ENCODE peak calls at places on chromosome 12, in four cellular contexts. Q is NT2/D1; M is CD8-positive, alpha-beta memory T cell; E is body of pancreas. F is an unnamed sample.

GRCh38 chr12:15558915-15559528 is 230.2 kb downstream of the EPS8 start:
- DNase-seq in Q (no peak), M (no peak), E (no peak), F (no peak)

GRCh38 chr12:107539196-107539939 is 146.2 kb upstream of the PWP1 start:
- DNase-seq in Q (no peak), M (no peak), E (no peak), F (no peak)

GRCh38 chr12:116903818-116904217 is 6.9 kb upstream of the FBXW8 start:
- DNase-seq in Q (no peak), M (no peak), E (no peak), F (no peak)

GRCh38 chr12:57868870-57869609 is 22.5 kb upstream of the CTDSP2 start:
- DNase-seq in Q (no peak), M (no peak), E (no peak), F (peak; percentile 60)

GRCh38 chr12:24307153-24307552 is 357.7 kb upstream of the SOX5 start:
- DNase-seq in Q (no peak), M (no peak), E (no peak), F (no peak)

GRCh38 chr12:124490584-124491305 is 76.7 kb downstream of the NCOR2 start:
- DNase-seq in Q (no peak), M (no peak), E (peak; percentile 97), F (no peak)

GRCh38 chr12:132886529-132887477 is 602 bp downstream of the CHFR start:
- DNase-seq in Q (no peak), M (no peak), E (peak; percentile 16), F (no peak)

GRCh38 chr12:57093412-57094193 is 4.7 kb downstream of the NAB2 start:
- DNase-seq in Q (no peak), M (peak; percentile 54), E (peak; percentile 49), F (no peak)

GRCh38 chr12:12901158-12901791 is 9.9 kb downstream of the GPRC5A start:
- DNase-seq in Q (no peak), M (no peak), E (no peak), F (no peak)

GRCh38 chr12:16681196-16681595 is 75.2 kb upstream of the LMO3 start:
- DNase-seq in Q (no peak), M (no peak), E (no peak), F (no peak)

GRCh38 chr12:112297188-112297587 is 85.0 kb downstream of the HECTD4 start:
- DNase-seq in Q (no peak), M (no peak), E (no peak), F (no peak)

GRCh38 chr12:23959826-23960225 is 10.4 kb upstream of the SOX5 start:
- DNase-seq in Q (no peak), M (no peak), E (no peak), F (no peak)

DNA sequence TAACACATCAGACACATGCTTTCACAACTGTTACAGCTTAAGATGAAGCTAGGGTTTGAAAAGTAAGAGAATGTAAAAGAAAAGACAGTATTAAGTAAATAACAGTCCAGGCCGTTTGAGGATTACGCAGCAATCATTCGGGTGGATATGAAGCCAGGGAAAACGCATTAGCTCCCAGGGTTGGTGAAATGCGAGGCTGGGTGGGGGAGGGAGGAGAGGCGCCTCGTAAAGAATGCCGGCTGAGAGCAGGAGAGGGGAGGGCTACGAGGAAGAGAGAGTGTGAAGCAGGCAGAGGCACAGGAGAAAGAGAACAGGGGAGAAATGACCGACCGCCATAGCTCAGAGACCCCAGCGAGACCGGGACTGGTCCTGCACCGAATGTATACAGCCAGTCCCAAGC is 73.0 kb downstream of the IQSEC3 start:
- DNase-seq in Q (peak; percentile 82), M (no peak), E (no peak), F (no peak)
- H3K4me3 ChIP-seq in Q (no peak overlapping the region), M (no peak overlapping the region), E (no peak overlapping the region), F (no peak overlapping the region)

GRCh38 chr12:1918875-1919236 is 404 bp upstream of the CACNA2D4 start:
- DNase-seq in Q (no peak), M (no peak), E (no peak), F (no peak)
- H3K4me3 ChIP-seq in Q (no peak overlapping the region), M (no peak overlapping the region), E (no peak overlapping the region), F (no peak overlapping the region)

DNA sequence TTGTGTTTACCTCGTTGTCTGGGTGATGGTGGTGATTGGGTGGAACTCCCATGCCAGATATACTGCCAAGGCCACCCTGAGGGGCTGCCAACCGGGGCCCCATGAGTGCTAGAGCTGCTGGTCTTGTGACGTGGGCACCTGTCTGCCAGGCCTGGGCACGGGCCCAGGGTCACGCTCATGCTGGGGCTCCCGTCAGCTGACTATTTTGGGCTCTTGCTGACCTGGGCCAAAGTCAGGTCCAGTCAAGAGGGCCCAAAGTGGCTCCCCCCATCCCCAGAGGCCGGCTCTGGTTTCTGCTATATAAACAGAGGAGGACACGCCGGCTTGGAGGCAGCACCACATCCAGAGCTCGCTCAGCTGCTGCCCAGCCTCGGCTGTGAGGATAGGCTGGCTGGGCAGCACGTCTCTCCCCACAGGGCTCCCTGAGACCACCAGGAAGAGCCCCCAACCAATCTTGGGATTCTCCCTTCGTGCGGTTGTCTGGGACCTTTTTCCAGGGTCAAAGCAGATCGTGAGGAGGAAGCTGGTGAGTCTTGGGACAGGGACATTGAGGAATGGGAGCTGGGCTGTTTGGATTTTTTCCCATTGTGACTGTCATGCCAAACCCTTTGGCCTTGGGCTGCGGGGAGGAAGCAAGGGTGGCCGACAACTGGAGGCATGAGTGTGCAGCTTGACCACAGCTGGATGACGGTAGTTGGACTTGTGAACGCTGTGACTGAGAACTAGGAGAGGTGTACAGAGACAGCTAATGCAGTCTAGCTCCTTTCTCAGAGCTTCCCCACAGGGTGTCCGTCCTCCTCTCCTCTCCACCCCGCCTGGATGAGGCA is 7.6 kb upstream of the NR4A1 start:
- DNase-seq in Q (no peak), M (no peak), E (peak; percentile 83), F (no peak)
- H3K4me3 ChIP-seq in Q (no peak overlapping the region), M (no peak overlapping the region), E (no peak overlapping the region), F (no peak overlapping the region)

DNA sequence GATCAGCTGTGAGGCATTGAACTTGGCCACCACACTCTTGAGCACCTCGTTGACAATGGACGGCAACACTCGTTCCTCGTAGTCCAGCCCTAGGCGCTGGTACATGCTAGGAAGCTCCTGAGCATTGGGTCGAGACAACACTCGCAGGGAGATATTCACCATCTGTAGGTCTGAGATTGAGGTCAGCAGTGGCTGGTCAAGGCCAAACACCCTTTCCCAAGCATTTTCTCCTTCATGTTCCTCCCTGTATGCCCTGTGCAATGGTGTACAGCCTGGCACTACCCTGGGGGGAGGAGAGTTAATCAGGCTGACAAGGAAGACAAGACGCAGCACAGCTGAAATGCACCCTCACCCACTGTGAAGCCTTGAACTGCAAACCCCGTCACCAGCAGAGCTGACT is 2.0 kb downstream of the PHB2 start:
- DNase-seq in Q (no peak), M (no peak), E (no peak), F (no peak)
- H3K4me3 ChIP-seq in Q (no peak overlapping the region), M (no peak overlapping the region), E (no peak overlapping the region), F (no peak overlapping the region)

GRCh38 chr12:70643927-70644326 is 6.7 kb upstream of the PTPRB start:
- DNase-seq in Q (no peak), M (no peak), E (no peak), F (no peak)

GRCh38 chr12:70644836-70645235 is 7.6 kb upstream of the PTPRB start:
- DNase-seq in Q (no peak), M (no peak), E (no peak), F (no peak)

GRCh38 chr12:70646850-70647249 is 9.6 kb upstream of the PTPRB start:
- DNase-seq in Q (no peak), M (no peak), E (no peak), F (no peak)

GRCh38 chr12:70648191-70648590 is 11.0 kb upstream of the PTPRB start:
- DNase-seq in Q (no peak), M (no peak), E (no peak), F (no peak)

DNA sequence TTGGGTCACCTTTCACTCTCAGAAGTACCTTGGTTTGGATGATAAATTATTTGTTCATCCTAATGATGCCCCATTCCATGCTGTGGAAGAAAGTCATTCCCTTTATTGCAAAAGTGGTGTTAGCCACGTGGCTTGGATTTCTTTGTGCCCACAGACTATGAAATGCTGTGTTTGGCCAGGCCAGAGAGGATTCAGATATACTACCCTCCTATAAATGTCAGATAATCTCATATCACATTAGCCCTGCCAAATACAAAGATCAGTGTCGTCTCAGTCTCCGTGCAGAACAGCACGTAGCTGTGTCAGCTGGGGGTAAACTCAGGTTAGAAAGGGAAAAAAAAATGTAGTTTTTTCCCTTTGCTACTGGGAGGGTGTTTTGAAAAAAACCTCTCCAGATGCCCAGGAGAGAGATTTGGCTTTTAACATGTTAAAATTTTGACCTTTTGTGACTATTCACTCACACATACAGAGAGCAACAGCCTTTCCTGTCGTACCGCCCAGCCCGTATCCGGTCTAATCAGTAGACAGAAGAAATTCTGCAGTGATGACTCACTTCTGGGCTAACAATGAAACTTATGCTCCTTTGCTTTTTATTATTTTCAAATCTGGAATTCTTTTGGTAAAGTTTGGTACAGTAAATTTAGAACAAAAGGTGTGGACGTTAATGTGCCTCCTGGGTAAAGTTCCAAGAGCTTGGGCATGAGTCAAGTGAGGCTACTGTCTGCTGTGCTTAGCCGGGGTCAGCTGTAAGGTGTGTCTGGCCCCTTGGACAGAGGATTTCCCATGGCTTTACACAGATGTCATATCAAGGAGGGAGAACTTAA is 8.5 kb upstream of the PTPRB start:
- DNase-seq in Q (peak; percentile 63), M (no peak), E (peak; percentile 49), F (peak; percentile 83)
- H3K4me3 ChIP-seq in Q (no peak overlapping the region), M (no peak overlapping the region), E (no peak overlapping the region), F (no peak overlapping the region)

DNA sequence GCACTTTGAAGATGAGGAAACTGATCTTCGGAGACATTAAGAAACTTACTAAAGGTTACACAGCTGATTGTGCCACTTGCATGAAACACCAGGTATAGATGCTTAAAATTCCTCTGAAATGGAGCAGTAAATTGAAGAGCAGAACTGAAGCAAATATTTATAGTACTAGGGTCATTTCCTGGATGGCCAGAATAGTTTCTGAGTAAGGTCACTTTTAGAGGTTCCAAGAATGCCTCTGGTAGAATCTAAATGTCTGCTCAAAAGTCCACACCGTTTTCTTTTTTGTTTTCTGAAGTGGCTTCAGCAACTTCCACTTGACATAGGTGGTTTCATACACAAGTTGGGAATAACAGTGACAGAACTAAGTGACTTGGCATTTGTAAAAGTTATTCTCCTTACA is 19.4 kb downstream of the TPH2 start:
- DNase-seq in Q (no peak), M (no peak), E (no peak), F (no peak)
- H3K4me3 ChIP-seq in Q (no peak overlapping the region), M (no peak overlapping the region), E (no peak overlapping the region), F (no peak overlapping the region)